ENCODE peak calls at places on chromosomes 1 and 21, in eight cellular contexts. One of them, this sample, is unnamed.

GRCh38 chr1:29682171-29682917 is 446.0 kb downstream of the PTPRU start:
- DNase-seq in effector CD4-positive, alpha-beta T cell: no peak
- DNase-seq in progenitor cell of endocrine pancreas: no peak
- DNase-seq in neural crest cell: no peak
- DNase-seq in stimulated activated CD4-positive, alpha-beta T cell treated with anti-CD3 and anti-CD28 coated beads, Interleukin-15, amount 100 ng/mL, for 24 hours: no peak
- DNase-seq in NCI-H1694 treated with DMSO at 0.1 percent for 48 hours: peak; percentile 60
- DNase-seq in sciatic nerve: peak; percentile 38
- DNase-seq in activated CD8-positive, alpha-beta T cell treated with anti-CD3 and anti-CD28 coated beads for 36 hours: no peak
- DNase-seq in this sample: no peak

GRCh38 chr1:97277891-97278662 is 556.5 kb downstream of the PTBP2 start:
- DNase-seq in sciatic nerve: no peak
- DNase-seq in stimulated activated CD4-positive, alpha-beta T cell treated with anti-CD3 and anti-CD28 coated beads, Interleukin-15, amount 100 ng/mL, for 24 hours: no peak
- DNase-seq in activated CD8-positive, alpha-beta T cell treated with anti-CD3 and anti-CD28 coated beads for 36 hours: no peak
- DNase-seq in progenitor cell of endocrine pancreas: no peak
- DNase-seq in effector CD4-positive, alpha-beta T cell: no peak
- DNase-seq in neural crest cell: no peak
- DNase-seq in NCI-H1694 treated with DMSO at 0.1 percent for 48 hours: no peak
- DNase-seq in this sample: no peak

GRCh38 chr1:167052389-167052788 is 37.8 kb downstream of the GPA33 start:
- DNase-seq in progenitor cell of endocrine pancreas: no peak
- DNase-seq in effector CD4-positive, alpha-beta T cell: no peak
- DNase-seq in activated CD8-positive, alpha-beta T cell treated with anti-CD3 and anti-CD28 coated beads for 36 hours: no peak
- DNase-seq in stimulated activated CD4-positive, alpha-beta T cell treated with anti-CD3 and anti-CD28 coated beads, Interleukin-15, amount 100 ng/mL, for 24 hours: no peak
- DNase-seq in NCI-H1694 treated with DMSO at 0.1 percent for 48 hours: no peak
- DNase-seq in neural crest cell: peak; percentile 22
- DNase-seq in sciatic nerve: no peak
- DNase-seq in this sample: no peak

GRCh38 chr1:246281639-246282038 is 225.4 kb downstream of the SMYD3 start:
- DNase-seq in stimulated activated CD4-positive, alpha-beta T cell treated with anti-CD3 and anti-CD28 coated beads, Interleukin-15, amount 100 ng/mL, for 24 hours: no peak
- DNase-seq in sciatic nerve: no peak
- DNase-seq in neural crest cell: no peak
- DNase-seq in activated CD8-positive, alpha-beta T cell treated with anti-CD3 and anti-CD28 coated beads for 36 hours: no peak
- DNase-seq in progenitor cell of endocrine pancreas: no peak
- DNase-seq in NCI-H1694 treated with DMSO at 0.1 percent for 48 hours: no peak
- DNase-seq in effector CD4-positive, alpha-beta T cell: no peak
- DNase-seq in this sample: no peak

GRCh38 chr1:10903826-10904225 is 107.4 kb upstream of the CASZ1 start:
- DNase-seq in NCI-H1694 treated with DMSO at 0.1 percent for 48 hours: no peak
- DNase-seq in effector CD4-positive, alpha-beta T cell: no peak
- DNase-seq in stimulated activated CD4-positive, alpha-beta T cell treated with anti-CD3 and anti-CD28 coated beads, Interleukin-15, amount 100 ng/mL, for 24 hours: peak; percentile 29
- DNase-seq in activated CD8-positive, alpha-beta T cell treated with anti-CD3 and anti-CD28 coated beads for 36 hours: peak; percentile 55
- DNase-seq in neural crest cell: no peak
- DNase-seq in sciatic nerve: no peak
- DNase-seq in progenitor cell of endocrine pancreas: no peak
- DNase-seq in this sample: no peak

GRCh38 chr1:96927125-96927524 is 205.5 kb downstream of the PTBP2 start:
- DNase-seq in activated CD8-positive, alpha-beta T cell treated with anti-CD3 and anti-CD28 coated beads for 36 hours: peak; percentile 19
- DNase-seq in stimulated activated CD4-positive, alpha-beta T cell treated with anti-CD3 and anti-CD28 coated beads, Interleukin-15, amount 100 ng/mL, for 24 hours: no peak
- DNase-seq in effector CD4-positive, alpha-beta T cell: no peak
- DNase-seq in NCI-H1694 treated with DMSO at 0.1 percent for 48 hours: no peak
- DNase-seq in neural crest cell: no peak
- DNase-seq in progenitor cell of endocrine pancreas: no peak
- DNase-seq in sciatic nerve: no peak
- DNase-seq in this sample: no peak

GRCh38 chr1:169049258-169049936 is 57.1 kb upstream of the ATP1B1 start:
- DNase-seq in neural crest cell: no peak
- DNase-seq in sciatic nerve: no peak
- DNase-seq in effector CD4-positive, alpha-beta T cell: no peak
- DNase-seq in progenitor cell of endocrine pancreas: no peak
- DNase-seq in activated CD8-positive, alpha-beta T cell treated with anti-CD3 and anti-CD28 coated beads for 36 hours: peak; percentile 73
- DNase-seq in stimulated activated CD4-positive, alpha-beta T cell treated with anti-CD3 and anti-CD28 coated beads, Interleukin-15, amount 100 ng/mL, for 24 hours: peak; percentile 61
- DNase-seq in NCI-H1694 treated with DMSO at 0.1 percent for 48 hours: no peak
- DNase-seq in this sample: no peak

GRCh38 chr1:50271968-50272578 is 151.2 kb downstream of the DMRTA2 start:
- DNase-seq in activated CD8-positive, alpha-beta T cell treated with anti-CD3 and anti-CD28 coated beads for 36 hours: peak; percentile 57
- DNase-seq in neural crest cell: no peak
- DNase-seq in NCI-H1694 treated with DMSO at 0.1 percent for 48 hours: peak; percentile 57
- DNase-seq in stimulated activated CD4-positive, alpha-beta T cell treated with anti-CD3 and anti-CD28 coated beads, Interleukin-15, amount 100 ng/mL, for 24 hours: peak; percentile 46
- DNase-seq in sciatic nerve: no peak
- DNase-seq in progenitor cell of endocrine pancreas: peak; percentile 36
- DNase-seq in effector CD4-positive, alpha-beta T cell: no peak
- DNase-seq in this sample: peak; percentile 17

GRCh38 chr1:224042557-224043118 is 71.3 kb upstream of the FBXO28 start:
- DNase-seq in NCI-H1694 treated with DMSO at 0.1 percent for 48 hours: no peak
- DNase-seq in effector CD4-positive, alpha-beta T cell: no peak
- DNase-seq in sciatic nerve: no peak
- DNase-seq in activated CD8-positive, alpha-beta T cell treated with anti-CD3 and anti-CD28 coated beads for 36 hours: no peak
- DNase-seq in progenitor cell of endocrine pancreas: no peak
- DNase-seq in neural crest cell: no peak
- DNase-seq in stimulated activated CD4-positive, alpha-beta T cell treated with anti-CD3 and anti-CD28 coated beads, Interleukin-15, amount 100 ng/mL, for 24 hours: no peak
- DNase-seq in this sample: no peak

GRCh38 chr1:165894591-165894990 is 67.2 kb downstream of the UCK2 start:
- DNase-seq in activated CD8-positive, alpha-beta T cell treated with anti-CD3 and anti-CD28 coated beads for 36 hours: no peak
- DNase-seq in sciatic nerve: no peak
- DNase-seq in NCI-H1694 treated with DMSO at 0.1 percent for 48 hours: no peak
- DNase-seq in neural crest cell: no peak
- DNase-seq in progenitor cell of endocrine pancreas: no peak
- DNase-seq in stimulated activated CD4-positive, alpha-beta T cell treated with anti-CD3 and anti-CD28 coated beads, Interleukin-15, amount 100 ng/mL, for 24 hours: no peak
- DNase-seq in effector CD4-positive, alpha-beta T cell: no peak
- DNase-seq in this sample: peak; percentile 87

GRCh38 chr1:112513112-112513870 is 4.5 kb downstream of the WNT2B start:
- DNase-seq in NCI-H1694 treated with DMSO at 0.1 percent for 48 hours: no peak
- DNase-seq in neural crest cell: no peak
- DNase-seq in progenitor cell of endocrine pancreas: no peak
- DNase-seq in activated CD8-positive, alpha-beta T cell treated with anti-CD3 and anti-CD28 coated beads for 36 hours: no peak
- DNase-seq in stimulated activated CD4-positive, alpha-beta T cell treated with anti-CD3 and anti-CD28 coated beads, Interleukin-15, amount 100 ng/mL, for 24 hours: no peak
- DNase-seq in effector CD4-positive, alpha-beta T cell: no peak
- DNase-seq in sciatic nerve: no peak
- DNase-seq in this sample: no peak

GRCh38 chr1:33220701-33221384 is 35.4 kb upstream of the ZNF362 start:
- DNase-seq in sciatic nerve: peak; percentile 65
- DNase-seq in activated CD8-positive, alpha-beta T cell treated with anti-CD3 and anti-CD28 coated beads for 36 hours: no peak
- DNase-seq in neural crest cell: no peak
- DNase-seq in progenitor cell of endocrine pancreas: no peak
- DNase-seq in NCI-H1694 treated with DMSO at 0.1 percent for 48 hours: no peak
- DNase-seq in effector CD4-positive, alpha-beta T cell: no peak
- DNase-seq in stimulated activated CD4-positive, alpha-beta T cell treated with anti-CD3 and anti-CD28 coated beads, Interleukin-15, amount 100 ng/mL, for 24 hours: no peak
- DNase-seq in this sample: no peak

GRCh38 chr1:66925944-66926343 is 1.2 kb downstream of the MIER1 start:
- DNase-seq in sciatic nerve: no peak
- DNase-seq in activated CD8-positive, alpha-beta T cell treated with anti-CD3 and anti-CD28 coated beads for 36 hours: no peak
- DNase-seq in neural crest cell: no peak
- DNase-seq in effector CD4-positive, alpha-beta T cell: no peak
- DNase-seq in progenitor cell of endocrine pancreas: no peak
- DNase-seq in NCI-H1694 treated with DMSO at 0.1 percent for 48 hours: peak; percentile 41
- DNase-seq in stimulated activated CD4-positive, alpha-beta T cell treated with anti-CD3 and anti-CD28 coated beads, Interleukin-15, amount 100 ng/mL, for 24 hours: no peak
- DNase-seq in this sample: peak; percentile 64

GRCh38 chr1:197198333-197198732 is 51.9 kb upstream of the ASPM start:
- DNase-seq in progenitor cell of endocrine pancreas: no peak
- DNase-seq in effector CD4-positive, alpha-beta T cell: no peak
- DNase-seq in stimulated activated CD4-positive, alpha-beta T cell treated with anti-CD3 and anti-CD28 coated beads, Interleukin-15, amount 100 ng/mL, for 24 hours: no peak
- DNase-seq in neural crest cell: no peak
- DNase-seq in activated CD8-positive, alpha-beta T cell treated with anti-CD3 and anti-CD28 coated beads for 36 hours: no peak
- DNase-seq in sciatic nerve: no peak
- DNase-seq in NCI-H1694 treated with DMSO at 0.1 percent for 48 hours: no peak
- DNase-seq in this sample: no peak

GRCh38 chr21:41879190-41879998 is at the start of gene PRDM15:
- DNase-seq in stimulated activated CD4-positive, alpha-beta T cell treated with anti-CD3 and anti-CD28 coated beads, Interleukin-15, amount 100 ng/mL, for 24 hours: peak; percentile 91
- DNase-seq in effector CD4-positive, alpha-beta T cell: peak; percentile 76
- DNase-seq in sciatic nerve: peak; percentile 90
- DNase-seq in neural crest cell: peak; percentile 79
- DNase-seq in activated CD8-positive, alpha-beta T cell treated with anti-CD3 and anti-CD28 coated beads for 36 hours: peak; percentile 86
- DNase-seq in NCI-H1694 treated with DMSO at 0.1 percent for 48 hours: peak; percentile 48
- DNase-seq in progenitor cell of endocrine pancreas: peak; percentile 77
- DNase-seq in this sample: peak; percentile 66

GRCh38 chr1:172554915-172555314 is 22.0 kb downstream of the SUCO start:
- DNase-seq in progenitor cell of endocrine pancreas: no peak
- DNase-seq in sciatic nerve: no peak
- DNase-seq in neural crest cell: no peak
- DNase-seq in NCI-H1694 treated with DMSO at 0.1 percent for 48 hours: no peak
- DNase-seq in activated CD8-positive, alpha-beta T cell treated with anti-CD3 and anti-CD28 coated beads for 36 hours: no peak
- DNase-seq in stimulated activated CD4-positive, alpha-beta T cell treated with anti-CD3 and anti-CD28 coated beads, Interleukin-15, amount 100 ng/mL, for 24 hours: no peak
- DNase-seq in effector CD4-positive, alpha-beta T cell: no peak
- DNase-seq in this sample: no peak

GRCh38 chr1:228944991-228945390 is 209.7 kb downstream of the RHOU start:
- DNase-seq in effector CD4-positive, alpha-beta T cell: no peak
- DNase-seq in neural crest cell: no peak
- DNase-seq in sciatic nerve: no peak
- DNase-seq in progenitor cell of endocrine pancreas: no peak
- DNase-seq in NCI-H1694 treated with DMSO at 0.1 percent for 48 hours: no peak
- DNase-seq in stimulated activated CD4-positive, alpha-beta T cell treated with anti-CD3 and anti-CD28 coated beads, Interleukin-15, amount 100 ng/mL, for 24 hours: no peak
- DNase-seq in activated CD8-positive, alpha-beta T cell treated with anti-CD3 and anti-CD28 coated beads for 36 hours: no peak
- DNase-seq in this sample: no peak